ENCODE peak calls at places on chromosomes 11 and 22, in seven cellular contexts. G is LHCN-M2; L is NT2/D1; D is stimulated activated CD4-positive, alpha-beta T cell treated with anti-CD3 and anti-CD28 coated beads, Interleukin-2, amount 100 ng/mL, for 48 hours; I is A549; U is endothelial cell; K is neuronal stem cell. S is an unnamed sample.

GRCh38 chr22:45608763-45609180 is 62.9 kb upstream of the ATXN10 start:
- DNase-seq in G (peak), L (no peak), D (no peak), I (peak), U (no peak), K (no peak), S (no peak)

GRCh38 chr22:21450320-21450831 is 16.8 kb upstream of the TMEM191C start:
- DNase-seq in G (no peak), L (no peak), D (no peak), I (no peak), U (peak), K (no peak), S (peak)

GRCh38 chr11:43327987-43328386 is 16.2 kb downstream of the API5 start:
- DNase-seq in G (peak), L (no peak), D (no peak), I (peak), U (no peak), K (no peak), S (no peak)

GRCh38 chr11:92980291-92980690 is 10.8 kb downstream of the MTNR1B start:
- DNase-seq in G (no peak), L (no peak), D (no peak), I (no peak), U (no peak), K (no peak), S (no peak)

GRCh38 chr11:110079726-110080125 is 13.5 kb upstream of the ZC3H12C start:
- DNase-seq in G (no peak), L (no peak), D (no peak), I (no peak), U (no peak), K (no peak), S (no peak)

GRCh38 chr11:47375546-47376085 is 2.7 kb downstream of the SPI1 start:
- DNase-seq in G (no peak), L (no peak), D (no peak), I (no peak), U (no peak), K (no peak), S (no peak)

GRCh38 chr22:39178206-39179111 is 26.0 kb upstream of the CBX7 start:
- DNase-seq in G (no peak), L (no peak), D (no peak), I (no peak), U (no peak), K (no peak), S (no peak)

GRCh38 chr11:46914363-46914762 is 4.0 kb downstream of the LRP4 start:
- DNase-seq in G (peak), L (no peak), D (no peak), I (no peak), U (no peak), K (no peak), S (no peak)

GRCh38 chr11:65574963-65575567 is 788 bp upstream of the EHBP1L1 start:
- DNase-seq in G (no peak), L (no peak), D (no peak), I (no peak), U (no peak), K (no peak), S (no peak)

GRCh38 chr11:100740440-100740839 is 53.4 kb downstream of the ARHGAP42 start:
- DNase-seq in G (peak), L (no peak), D (no peak), I (no peak), U (no peak), K (no peak), S (no peak)

GRCh38 chr11:69605737-69606526 is 35.0 kb upstream of the CCND1 start:
- DNase-seq in G (no peak), L (no peak), D (no peak), I (no peak), U (no peak), K (no peak), S (no peak)

GRCh38 chr11:35859311-35859710 is 84.6 kb upstream of the LDLRAD3 start:
- DNase-seq in G (no peak), L (no peak), D (no peak), I (no peak), U (no peak), K (no peak), S (no peak)

GRCh38 chr11:130223291-130223971 is 63.8 kb downstream of the ST14 start:
- DNase-seq in G (no peak), L (no peak), D (no peak), I (no peak), U (no peak), K (no peak), S (no peak)

GRCh38 chr11:116164843-116165242 is 607.9 kb downstream of the BUD13 start:
- DNase-seq in G (no peak), L (no peak), D (no peak), I (no peak), U (no peak), K (no peak), S (no peak)

GRCh38 chr11:76444065-76444383 is 794 bp upstream of the EMSY start:
- DNase-seq in G (no peak), L (no peak), D (no peak), I (no peak), U (no peak), K (no peak), S (no peak)

GRCh38 chr22:27032121-27032761 is 374.9 kb downstream of the MIAT start:
- DNase-seq in G (peak), L (peak), D (no peak), I (no peak), U (peak), K (no peak), S (no peak)

GRCh38 chr11:12543596-12544415 is 130.4 kb upstream of the TEAD1 start:
- DNase-seq in G (no peak), L (no peak), D (no peak), I (peak), U (no peak), K (no peak), S (no peak)

GRCh38 chr11:107563702-107564101 is 1.8 kb downstream of the ALKBH8 start:
- DNase-seq in G (peak), L (no peak), D (no peak), I (peak), U (peak), K (no peak), S (peak)

GRCh38 chr11:5701184-5701583 is 11.6 kb downstream of the TRIM22 start:
- DNase-seq in G (no peak), L (no peak), D (no peak), I (no peak), U (no peak), K (no peak), S (no peak)

GRCh38 chr22:46183733-46184132 is 33.4 kb downstream of the PPARA start:
- DNase-seq in G (no peak), L (no peak), D (no peak), I (no peak), U (no peak), K (no peak), S (no peak)

GRCh38 chr11:2781413-2782274 is 81.8 kb upstream of the KCNQ1OT1 start:
- DNase-seq in G (no peak), L (no peak), D (no peak), I (no peak), U (peak), K (no peak), S (peak)

GRCh38 chr11:40183073-40184064 is 1276.1 kb downstream of the LRRC4C start:
- DNase-seq in G (no peak), L (no peak), D (no peak), I (no peak), U (no peak), K (no peak), S (no peak)

GRCh38 chr22:40156001-40156516 is 21.7 kb upstream of the TNRC6B start:
- DNase-seq in G (no peak), L (no peak), D (no peak), I (peak), U (no peak), K (no peak), S (no peak)

GRCh38 chr11:70662691-70663098 is 264.4 kb downstream of the CTTN start:
- DNase-seq in G (no peak), L (no peak), D (no peak), I (no peak), U (no peak), K (no peak), S (no peak)

GRCh38 chr22:19972652-19973550 is 31.3 kb upstream of the TXNRD2 start:
- DNase-seq in G (no peak), L (no peak), D (no peak), I (no peak), U (no peak), K (no peak), S (no peak)

GRCh38 chr11:1276061-1276790 is 33.2 kb downstream of the TOLLIP start:
- DNase-seq in G (no peak), L (no peak), D (no peak), I (no peak), U (no peak), K (no peak), S (no peak)

GRCh38 chr11:94127632-94128031 is 1.0 kb upstream of the PANX1 start:
- DNase-seq in G (no peak), L (no peak), D (no peak), I (no peak), U (no peak), K (no peak), S (no peak)

GRCh38 chr11:8382436-8383053 is 118.9 kb upstream of the LMO1 start:
- DNase-seq in G (peak), L (no peak), D (no peak), I (no peak), U (no peak), K (no peak), S (no peak)

GRCh38 chr11:19658344-19658743 is 54.3 kb upstream of the NAV2 start:
- DNase-seq in G (no peak), L (no peak), D (no peak), I (peak), U (no peak), K (no peak), S (no peak)

GRCh38 chr11:59769086-59769485 is 13.9 kb downstream of the STX3 start:
- DNase-seq in G (no peak), L (no peak), D (no peak), I (no peak), U (no peak), K (no peak), S (no peak)

S was measured in uterus.